ENCODE peak calls at places on chromosomes 6 and 20, in five cellular contexts. R is brain microvascular endothelial cell, C is omental fat pad, P is sciatic nerve, G is mesendoderm. D is an unnamed sample.
A peak's percentile ranks its signal among the peaks of the same experiment; 100 is the strongest.

GRCh38 chr20:2299301-2299700 is 3.5 kb downstream of the TGM3 start:
- DNase-seq in R (no peak), C (no peak), P (no peak), G (no peak), D (no peak)

GRCh38 chr20:17611290-17611539 is 41.3 kb downstream of the DSTN start:
- DNase-seq in R (no peak), C (no peak), P (no peak), G (peak; percentile 54), D (no peak)

GRCh38 chr6:21135484-21136005 is 458.0 kb upstream of the SOX4 start:
- DNase-seq in R (no peak), C (no peak), P (no peak), G (no peak), D (no peak)

GRCh38 chr6:111696814-111697213 is 91.1 kb upstream of the TRAF3IP2 start:
- DNase-seq in R (no peak), C (no peak), P (no peak), G (no peak), D (no peak)

GRCh38 chr6:126143650-126144260 is 157.4 kb downstream of the TRMT11 start:
- DNase-seq in R (no peak), C (no peak), P (no peak), G (no peak), D (no peak)

GRCh38 chr6:54327631-54328030 is 19.4 kb downstream of the TINAG start:
- DNase-seq in R (no peak), C (no peak), P (no peak), G (no peak), D (no peak)

GRCh38 chr6:28864321-28864923 is 59.4 kb downstream of the TRIM27 start:
- DNase-seq in R (peak; percentile 45), C (no peak), P (no peak), G (no peak), D (peak; percentile 32)

GRCh38 chr6:28638915-28639314 is 113.2 kb downstream of the GPX5 start:
- DNase-seq in R (no peak), C (no peak), P (no peak), G (no peak), D (no peak)

GRCh38 chr6:84897874-84898635 is 133.7 kb upstream of the TBX18 start:
- DNase-seq in R (peak; percentile 47), C (no peak), P (no peak), G (peak; percentile 14), D (no peak)

GRCh38 chr6:108250240-108250866 is 10.5 kb downstream of the SNX3 start:
- DNase-seq in R (peak; percentile 50), C (no peak), P (no peak), G (peak; percentile 79), D (peak; percentile 38)

GRCh38 chr6:9933674-9934073 is 481.2 kb downstream of the TFAP2A start:
- DNase-seq in R (no peak), C (no peak), P (no peak), G (no peak), D (no peak)

GRCh38 chr6:73579389-73579788 is 58.6 kb upstream of the EEF1A1 start:
- DNase-seq in R (no peak), C (no peak), P (no peak), G (no peak), D (no peak)

GRCh38 chr6:168906251-168906845 is 347.3 kb downstream of the THBS2 start:
- DNase-seq in R (no peak), C (no peak), P (no peak), G (peak; percentile 19), D (no peak)

GRCh38 chr6:26043389-26044139 is 43.7 kb upstream of the HFE start:
- DNase-seq in R (peak; percentile 93), C (no peak), P (peak; percentile 82), G (peak; percentile 97), D (no peak)

GRCh38 chr20:7090001-7090400 is 322.5 kb downstream of the BMP2 start:
- DNase-seq in R (no peak), C (no peak), P (no peak), G (no peak), D (no peak)